ENCODE peak calls at places on chromosomes 16 and 17, in nine cellular contexts. C is thoracic aorta, V is pancreas, U is HFFc6, N is erythroblast, F is COR-L47, K is mucosa of gallbladder, I is SJSA1, E is AG08395. B is an unnamed sample.
A peak's percentile ranks its signal among the peaks of the same experiment; 100 is the strongest.

GRCh38 chr17:8922451-8922850 is 43.1 kb downstream of the PIK3R5 start:
- DNase-seq in K (no peak), N (no peak), U (peak; percentile 71), I (no peak), F (no peak), V (no peak), E (peak; percentile 90), C (no peak), B (no peak)

GRCh38 chr17:17742133-17742621 is 60.9 kb downstream of the RAI1 start:
- DNase-seq in V (no peak), N (no peak), F (no peak), C (no peak), U (peak; percentile 38), I (no peak), K (no peak), E (peak; percentile 60), B (no peak)

GRCh38 chr16:24800586-24800985 is 45.2 kb upstream of the SLC5A11 start:
- DNase-seq in V (no peak), F (no peak), U (peak; percentile 9), C (no peak), E (peak; percentile 17), K (no peak), N (peak; percentile 33), I (no peak), B (no peak)

GRCh38 chr16:24273511-24273910 is 17.4 kb downstream of the CACNG3 start:
- DNase-seq in E (no peak), N (no peak), I (no peak), F (no peak), K (no peak), U (peak; percentile 9), V (no peak), C (no peak), B (no peak)

GRCh38 chr17:30426292-30426691 is 47.6 kb downstream of the CPD start:
- DNase-seq in V (no peak), E (no peak), K (no peak), U (peak; percentile 12), I (no peak), N (no peak), C (no peak), F (no peak), B (no peak)

GRCh38 chr17:44308865-44309264 is 464 bp downstream of the RUNDC3A start:
- DNase-seq in V (peak; percentile 46), K (no peak), E (no peak), N (no peak), I (no peak), F (peak; percentile 23), C (no peak), U (no peak), B (no peak)

GRCh38 chr16:28303132-28303531 is 10.8 kb downstream of the SBK1 start:
- DNase-seq in E (no peak), I (no peak), K (no peak), F (no peak), V (no peak), C (no peak), U (no peak), N (no peak), B (no peak)

GRCh38 chr16:85906349-85906748 is 7.4 kb downstream of the IRF8 start:
- DNase-seq in E (no peak), C (no peak), V (peak; percentile 68), N (no peak), K (no peak), U (no peak), I (no peak), F (no peak), B (no peak)

GRCh38 chr16:64952177-64952576 is 169.7 kb downstream of the CDH11 start:
- DNase-seq in V (no peak), N (no peak), U (peak; percentile 31), C (no peak), F (no peak), K (no peak), I (no peak), E (peak; percentile 38), B (no peak)

GRCh38 chr16:53433930-53434435 is 288 bp upstream of the RBL2 start:
- DNase-seq in I (no peak), K (peak; percentile 85), C (no peak), F (no peak), U (no peak), N (no peak), V (no peak), E (peak; percentile 93), B (peak; percentile 77)

GRCh38 chr16:64417711-64418227 is 704.1 kb downstream of the CDH11 start:
- DNase-seq in K (no peak), N (no peak), F (no peak), E (peak; percentile 41), I (no peak), V (no peak), U (peak; percentile 68), C (no peak), B (no peak)

GRCh38 chr17:42676424-42677011 is at the start of gene PLEKHH3:
- DNase-seq in N (no peak), E (no peak), C (no peak), U (peak; percentile 21), F (peak; percentile 67), I (no peak), V (no peak), K (no peak), B (peak; percentile 32)

B was measured in NCI-H1105.